ENCODE peak calls at places on chromosomes 4 and X, in five cellular contexts. One of them, this sample, is unnamed.

GRCh38 chrX:130637591-130637990 is 235.8 kb downstream of the RBMX2 start:
- DNase-seq in A549: no peak
- DNase-seq in ovary: no peak
- DNase-seq in transverse colon: no peak
- DNase-seq in stomach: no peak
- DNase-seq in this sample: no peak

GRCh38 chr4:128295255-128295654 is 7.6 kb upstream of the PGRMC2 start:
- DNase-seq in transverse colon: no peak
- DNase-seq in ovary: no peak
- DNase-seq in stomach: no peak
- DNase-seq in A549: no peak
- DNase-seq in this sample: no peak

GRCh38 chrX:69189972-69190371 is 24.7 kb upstream of the PJA1 start:
- DNase-seq in stomach: no peak
- DNase-seq in transverse colon: no peak
- DNase-seq in A549: no peak
- DNase-seq in ovary: peak; percentile 74
- DNase-seq in this sample: no peak

GRCh38 chr4:107122736-107123135 is 86.6 kb upstream of the DKK2 start:
- DNase-seq in ovary: no peak
- DNase-seq in transverse colon: no peak
- DNase-seq in A549: no peak
- DNase-seq in stomach: no peak
- DNase-seq in this sample: no peak

GRCh38 chrX:17474892-17475291 is 99.9 kb downstream of the NHS start:
- DNase-seq in transverse colon: no peak
- DNase-seq in A549: peak; percentile 7
- DNase-seq in stomach: no peak
- DNase-seq in ovary: no peak
- DNase-seq in this sample: no peak

GRCh38 chr4:106981431-106981830 is 54.7 kb downstream of the DKK2 start:
- DNase-seq in A549: no peak
- DNase-seq in stomach: no peak
- DNase-seq in transverse colon: no peak
- DNase-seq in ovary: no peak
- DNase-seq in this sample: no peak

GRCh38 chr4:113406723-113407016 is 354.9 kb downstream of the CAMK2D start:
- DNase-seq in A549: no peak
- DNase-seq in ovary: no peak
- DNase-seq in transverse colon: no peak
- DNase-seq in stomach: no peak
- DNase-seq in this sample: no peak

GRCh38 chr4:122992111-122992510 is 69.7 kb upstream of the NUDT6 start:
- DNase-seq in A549: no peak
- DNase-seq in ovary: no peak
- DNase-seq in stomach: no peak
- DNase-seq in transverse colon: no peak
- DNase-seq in this sample: no peak

GRCh38 chr4:186651181-186651603 is 72.5 kb downstream of the FAT1 start:
- DNase-seq in A549: no peak
- DNase-seq in stomach: no peak
- DNase-seq in transverse colon: no peak
- DNase-seq in ovary: no peak
- DNase-seq in this sample: no peak

GRCh38 chrX:13770013-13770412 is 35.5 kb downstream of the OFD1 start:
- DNase-seq in A549: no peak
- DNase-seq in transverse colon: no peak
- DNase-seq in ovary: no peak
- DNase-seq in stomach: no peak
- DNase-seq in this sample: no peak

GRCh38 chr4:104901438-104901837 is 245.2 kb upstream of the TET2 start:
- DNase-seq in ovary: no peak
- DNase-seq in stomach: no peak
- DNase-seq in A549: no peak
- DNase-seq in transverse colon: no peak
- DNase-seq in this sample: no peak

GRCh38 chr4:185235480-185236154 is 26.2 kb downstream of the SNX25 start:
- DNase-seq in transverse colon: peak; percentile 27
- DNase-seq in ovary: no peak
- DNase-seq in stomach: no peak
- DNase-seq in A549: peak; percentile 36
- DNase-seq in this sample: no peak

GRCh38 chr4:54032558-54033135 is 31.8 kb downstream of the CHIC2 start:
- DNase-seq in transverse colon: no peak
- DNase-seq in A549: no peak
- DNase-seq in ovary: no peak
- DNase-seq in stomach: no peak
- DNase-seq in this sample: no peak

GRCh38 chrX:48573690-48574269 is 504 bp upstream of the RBM3 start:
- DNase-seq in A549: no peak
- DNase-seq in stomach: peak; percentile 30
- DNase-seq in ovary: peak; percentile 54
- DNase-seq in transverse colon: peak; percentile 29
- DNase-seq in this sample: peak; percentile 71

GRCh38 chrX:82961129-82961528 is 547.0 kb upstream of the POU3F4 start:
- DNase-seq in ovary: no peak
- DNase-seq in stomach: no peak
- DNase-seq in A549: no peak
- DNase-seq in transverse colon: no peak
- DNase-seq in this sample: no peak

GRCh38 chr4:143381171-143382118 is 44.8 kb downstream of the GAB1 start:
- DNase-seq in ovary: peak; percentile 79
- DNase-seq in transverse colon: peak; percentile 83
- DNase-seq in stomach: peak; percentile 85
- DNase-seq in A549: no peak
- DNase-seq in this sample: peak; percentile 83

GRCh38 chr4:38957947-38958346 is 74.3 kb downstream of the TMEM156 start:
- DNase-seq in stomach: no peak
- DNase-seq in transverse colon: no peak
- DNase-seq in A549: no peak
- DNase-seq in ovary: no peak
- DNase-seq in this sample: no peak

GRCh38 chr4:134201216-134202098 is at the start of gene PABPC4L:
- DNase-seq in transverse colon: no peak
- DNase-seq in ovary: peak; percentile 57
- DNase-seq in stomach: no peak
- DNase-seq in A549: peak; percentile 19
- DNase-seq in this sample: peak; percentile 56

GRCh38 chr4:186587416-186588018 is 32.1 kb upstream of the MTNR1A start:
- DNase-seq in transverse colon: peak; percentile 75
- DNase-seq in A549: peak; percentile 47
- DNase-seq in stomach: peak; percentile 78
- DNase-seq in ovary: peak; percentile 77
- DNase-seq in this sample: peak; percentile 70

GRCh38 chr4:86450861-86451260 is 91.0 kb upstream of the MAPK10 start:
- DNase-seq in stomach: no peak
- DNase-seq in ovary: no peak
- DNase-seq in A549: no peak
- DNase-seq in transverse colon: no peak
- DNase-seq in this sample: no peak

GRCh38 chr4:169593050-169593449 is 19.3 kb downstream of the NEK1 start:
- DNase-seq in A549: no peak
- DNase-seq in ovary: no peak
- DNase-seq in transverse colon: no peak
- DNase-seq in stomach: no peak
- DNase-seq in this sample: no peak

GRCh38 chrX:131812847-131813825 is 210.0 kb upstream of the STK26 start:
- DNase-seq in ovary: peak; percentile 77
- DNase-seq in A549: peak; percentile 74
- DNase-seq in stomach: peak; percentile 76
- DNase-seq in transverse colon: peak; percentile 82
- DNase-seq in this sample: peak; percentile 86

GRCh38 chr4:87068591-87069021 is 133.8 kb downstream of the AFF1 start:
- DNase-seq in stomach: no peak
- DNase-seq in transverse colon: no peak
- DNase-seq in A549: no peak
- DNase-seq in ovary: no peak
- DNase-seq in this sample: no peak

GRCh38 chr4:1940566-1940965 is 68.2 kb downstream of the NELFA start:
- DNase-seq in stomach: no peak
- DNase-seq in A549: no peak
- DNase-seq in transverse colon: no peak
- DNase-seq in ovary: no peak
- DNase-seq in this sample: no peak

GRCh38 chr4:10117424-10118354 is 1.1 kb upstream of the WDR1 start:
- DNase-seq in A549: no peak
- DNase-seq in stomach: no peak
- DNase-seq in ovary: peak; percentile 71
- DNase-seq in transverse colon: peak; percentile 48
- DNase-seq in this sample: no peak

GRCh38 chr4:173152104-173152503 is 16.5 kb upstream of the GALNT7 start:
- DNase-seq in ovary: no peak
- DNase-seq in transverse colon: no peak
- DNase-seq in stomach: no peak
- DNase-seq in A549: no peak
- DNase-seq in this sample: no peak

GRCh38 chr4:130068072-130068471 is 972.1 kb downstream of the C4orf33 start:
- DNase-seq in stomach: no peak
- DNase-seq in transverse colon: no peak
- DNase-seq in A549: no peak
- DNase-seq in ovary: no peak
- DNase-seq in this sample: no peak

GRCh38 chrX:88613338-88613737 is 133.7 kb upstream of the CPXCR1 start:
- DNase-seq in A549: peak; percentile 10
- DNase-seq in stomach: no peak
- DNase-seq in ovary: no peak
- DNase-seq in transverse colon: no peak
- DNase-seq in this sample: no peak

GRCh38 chr4:41859106-41859505 is 76.1 kb upstream of the TMEM33 start:
- DNase-seq in A549: no peak
- DNase-seq in transverse colon: no peak
- DNase-seq in stomach: no peak
- DNase-seq in ovary: no peak
- DNase-seq in this sample: no peak

GRCh38 chrX:142076633-142077032 is 128.5 kb downstream of the MAGEC2 start:
- DNase-seq in stomach: no peak
- DNase-seq in ovary: no peak
- DNase-seq in A549: no peak
- DNase-seq in transverse colon: no peak
- DNase-seq in this sample: no peak

GRCh38 chrX:21932277-21932996 is 8.1 kb upstream of the SMS start:
- DNase-seq in stomach: no peak
- DNase-seq in A549: peak; percentile 75
- DNase-seq in transverse colon: no peak
- DNase-seq in ovary: no peak
- DNase-seq in this sample: no peak

GRCh38 chr4:123767801-123768200 is 371.2 kb downstream of the SPRY1 start:
- DNase-seq in transverse colon: no peak
- DNase-seq in stomach: no peak
- DNase-seq in ovary: no peak
- DNase-seq in A549: no peak
- DNase-seq in this sample: no peak

GRCh38 chr4:85929926-85930325 is 429.9 kb downstream of the MAPK10 start:
- DNase-seq in A549: peak; percentile 18
- DNase-seq in transverse colon: peak; percentile 49
- DNase-seq in ovary: no peak
- DNase-seq in stomach: peak; percentile 68
- DNase-seq in this sample: no peak

GRCh38 chr4:53015681-53016080 is 153.6 kb downstream of the RASL11B start:
- DNase-seq in A549: peak; percentile 46
- DNase-seq in ovary: peak; percentile 58
- DNase-seq in stomach: no peak
- DNase-seq in transverse colon: peak; percentile 24
- DNase-seq in this sample: no peak

DNA sequence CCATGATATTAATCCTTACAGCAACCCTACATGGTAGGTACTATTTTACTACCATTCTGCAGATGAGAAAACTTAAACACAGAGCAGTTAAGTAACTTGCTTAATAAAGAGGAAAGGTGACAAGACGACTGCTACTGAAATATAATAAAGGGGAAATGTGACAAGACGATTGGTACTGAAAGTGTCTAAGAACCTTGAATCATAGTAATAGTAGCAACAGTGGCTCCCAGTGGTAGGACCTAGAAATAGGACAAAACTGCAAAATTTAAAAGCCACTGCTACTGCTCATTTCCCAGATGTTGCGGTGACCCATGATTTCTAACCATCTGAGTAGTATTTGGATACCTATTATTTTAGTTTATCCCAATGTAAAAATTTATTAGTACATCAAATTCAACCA is 89.5 kb downstream of the TASL start:
- DNase-seq in ovary: no peak
- DNase-seq in A549: peak; percentile 26
- DNase-seq in transverse colon: no peak
- DNase-seq in stomach: no peak
- DNase-seq in this sample: no peak
- TF ChIP-seq CTCF in ovary: no peak
- TF ChIP-seq CTCF in A549: peak; percentile 20
- TF ChIP-seq CTCF in transverse colon: no peak
- TF ChIP-seq CTCF in stomach: no peak
- TF ChIP-seq CTCF in this sample: no peak

GRCh38 chr4:159023741-159024140 is 79.1 kb upstream of the RAPGEF2 start:
- DNase-seq in A549: no peak
- DNase-seq in transverse colon: no peak
- DNase-seq in stomach: no peak
- DNase-seq in ovary: no peak
- DNase-seq in this sample: no peak
- TF ChIP-seq EP300 in A549: no peak
- TF ChIP-seq EP300 in transverse colon: no peak
- TF ChIP-seq EP300 in stomach: no peak
- TF ChIP-seq EP300 in ovary: no peak
- TF ChIP-seq EP300 in this sample: no peak

GRCh38 chr4:176988226-176988625 is 195.5 kb upstream of the VEGFC start:
- DNase-seq in stomach: no peak
- DNase-seq in ovary: no peak
- DNase-seq in transverse colon: no peak
- DNase-seq in A549: peak; percentile 87
- DNase-seq in this sample: no peak
- TF ChIP-seq CTCF in stomach: no peak
- TF ChIP-seq CTCF in ovary: no peak
- TF ChIP-seq CTCF in transverse colon: no peak
- TF ChIP-seq CTCF in A549: no peak
- TF ChIP-seq CTCF in this sample: no peak

DNA sequence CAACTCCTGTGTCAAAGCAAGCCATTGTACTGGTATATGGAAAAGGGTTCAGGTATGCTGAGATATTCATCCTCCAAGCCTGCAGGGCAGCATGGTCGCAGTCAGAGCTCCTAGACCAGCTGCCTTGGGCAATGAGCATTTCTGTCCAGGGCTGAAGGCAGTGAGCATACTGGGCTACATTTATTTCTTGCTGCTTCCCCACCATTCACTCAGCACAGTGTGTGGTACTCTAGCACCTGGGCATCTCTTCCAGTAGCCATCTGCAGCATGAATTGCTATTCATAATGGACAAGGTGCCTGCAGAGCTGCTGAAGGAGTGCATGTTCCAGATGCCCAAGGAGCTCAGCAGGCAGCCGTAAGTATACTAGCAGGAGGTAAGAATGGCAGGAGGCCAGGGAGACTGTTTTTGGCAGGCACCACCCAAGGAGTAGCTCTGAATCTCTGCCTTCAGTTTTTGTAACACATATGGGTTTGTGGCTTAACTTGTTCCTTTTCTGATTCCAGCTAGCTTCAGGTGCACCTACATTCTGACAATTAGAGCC is 110.4 kb upstream of the RXFP1 start:
- DNase-seq in stomach: no peak
- DNase-seq in transverse colon: no peak
- DNase-seq in ovary: no peak
- DNase-seq in A549: no peak
- DNase-seq in this sample: no peak
- TF ChIP-seq EP300 in stomach: no peak
- TF ChIP-seq EP300 in transverse colon: no peak
- TF ChIP-seq EP300 in ovary: no peak
- TF ChIP-seq EP300 in A549: no peak
- TF ChIP-seq EP300 in this sample: no peak

This sample was measured in suprapubic skin.